ENCODE peak calls at places on chromosomes 2 and 18, in six cellular contexts. O, U, X, T, A and D are unnamed samples.

GRCh38 chr2:150409196-150409595 is 78.3 kb downstream of the RND3 start:
- DNase-seq in T (no peak), O (no peak), A (no peak), X (no peak), U (no peak), D (no peak)

GRCh38 chr18:23703057-23703986 is 14.1 kb downstream of the LAMA3 start:
- DNase-seq in T (no peak), X (peak; percentile 79), U (peak; percentile 68), O (no peak), A (no peak), D (peak; percentile 52)

GRCh38 chr2:178523596-178524134 is 43.4 kb downstream of the PLEKHA3 start:
- DNase-seq in X (peak; percentile 7), U (peak; percentile 14), T (no peak), O (no peak), A (no peak), D (peak; percentile 17)

GRCh38 chr2:17857016-17857415 is 21.5 kb upstream of the KCNS3 start:
- DNase-seq in O (no peak), T (no peak), A (no peak), X (peak; percentile 18), U (peak; percentile 20), D (no peak)

GRCh38 chr18:51621103-51621969 is 423.9 kb upstream of the MEX3C start:
- DNase-seq in O (peak; percentile 81), U (peak; percentile 18), A (peak; percentile 33), X (no peak), T (peak; percentile 58), D (peak; percentile 77)

GRCh38 chr2:3418766-3419165 is 39.3 kb downstream of the TRAPPC12 start:
- DNase-seq in U (no peak), X (no peak), O (no peak), A (no peak), T (no peak), D (no peak)

GRCh38 chr2:15142069-15142689 is 419.0 kb downstream of the NBAS start:
- DNase-seq in O (no peak), X (peak; percentile 8), A (no peak), U (peak; percentile 6), T (no peak), D (peak; percentile 90)

GRCh38 chr2:219919506-219919905 is 292.1 kb downstream of the SLC4A3 start:
- DNase-seq in U (no peak), X (no peak), O (no peak), A (no peak), T (no peak), D (no peak)

GRCh38 chr2:238998775-238999174 is 150.9 kb downstream of the TWIST2 start:
- DNase-seq in U (no peak), T (no peak), X (no peak), O (no peak), A (no peak), D (no peak)

GRCh38 chr2:73268831-73269685 is 15.2 kb downstream of the FBXO41 start:
- DNase-seq in U (no peak), O (no peak), A (peak; percentile 51), X (peak; percentile 11), T (peak; percentile 88), D (peak; percentile 82)

GRCh38 chr2:240999873-241000541 is 1.6 kb downstream of the SNED1 start:
- DNase-seq in A (no peak), O (no peak), U (no peak), X (no peak), T (no peak), D (no peak)

GRCh38 chr2:164028764-164029534 is 293.1 kb upstream of the FIGN start:
- DNase-seq in T (no peak), A (no peak), U (peak; percentile 20), O (no peak), X (no peak), D (peak; percentile 27)

GRCh38 chr2:227497158-227497557 is 25.2 kb downstream of the AGFG1 start:
- DNase-seq in O (no peak), T (no peak), A (no peak), X (no peak), U (no peak), D (no peak)

GRCh38 chr2:45941758-45942738 is 290.6 kb downstream of the PRKCE start:
- DNase-seq in O (no peak), T (no peak), U (peak; percentile 45), X (peak; percentile 64), A (no peak), D (no peak)

GRCh38 chr2:131042161-131042775 is 51.0 kb downstream of the FAM168B start:
- DNase-seq in T (no peak), X (no peak), U (no peak), A (no peak), O (no peak), D (no peak)

GRCh38 chr2:196259507-196260481 is 88.4 kb upstream of the STK17B start:
- DNase-seq in U (peak; percentile 96), X (peak; percentile 94), T (no peak), A (no peak), O (no peak), D (peak; percentile 69)

GRCh38 chr2:232850039-232850438 is 20.0 kb upstream of the SNORC start:
- DNase-seq in U (no peak), O (no peak), X (no peak), A (no peak), T (no peak), D (no peak)

GRCh38 chr2:133326651-133327397 is 241.4 kb downstream of the NCKAP5 start:
- DNase-seq in O (no peak), A (no peak), T (no peak), U (peak; percentile 16), X (peak; percentile 98), D (peak; percentile 29)

GRCh38 chr2:40287201-40287600 is 164.7 kb downstream of the SLC8A1 start:
- DNase-seq in T (no peak), A (no peak), X (peak; percentile 65), O (no peak), U (no peak), D (no peak)

GRCh38 chr2:241762933-241763369 is 13.7 kb upstream of the GAL3ST2 start:
- DNase-seq in O (no peak), A (no peak), X (no peak), U (no peak), T (peak; percentile 14), D (no peak)

GRCh38 chr2:105647731-105648130 is 97.0 kb upstream of the NCK2 start:
- DNase-seq in U (no peak), X (no peak), O (no peak), T (no peak), A (no peak), D (no peak)

GRCh38 chr2:58731488-58731869 is 490.4 kb upstream of the FANCL start:
- DNase-seq in T (no peak), A (no peak), U (no peak), X (no peak), O (no peak), D (peak; percentile 26)

GRCh38 chr2:163711244-163711643 is 24.6 kb downstream of the FIGN start:
- DNase-seq in A (no peak), T (no peak), U (no peak), X (no peak), O (no peak), D (no peak)

GRCh38 chr2:192773044-192773443 is 578.3 kb upstream of the TMEFF2 start:
- DNase-seq in T (no peak), U (no peak), X (no peak), O (no peak), A (no peak), D (peak; percentile 2)

GRCh38 chr2:192775461-192776262 is 580.9 kb upstream of the TMEFF2 start:
- DNase-seq in X (no peak), U (no peak), A (no peak), T (no peak), O (no peak), D (peak; percentile 2)

GRCh38 chr2:192775011-192775410 is 580.3 kb upstream of the TMEFF2 start:
- DNase-seq in X (no peak), U (no peak), A (no peak), O (no peak), T (no peak), D (no peak)
- H2BK15ac ChIP-seq in X (no peak overlapping the region), U (no peak overlapping the region), A (no peak overlapping the region), O (no peak overlapping the region), T (no peak overlapping the region), D (no peak overlapping the region)

GRCh38 chr2:111057045-111057444 is 63.7 kb upstream of the BCL2L11 start:
- DNase-seq in A (no peak), O (no peak), U (no peak), T (no peak), X (no peak), D (no peak)

GRCh38 chr2:111054791-111055627 is 65.7 kb upstream of the BCL2L11 start:
- DNase-seq in U (no peak), A (no peak), X (no peak), T (no peak), O (peak; percentile 58), D (no peak)

GRCh38 chr2:111057721-111058120 is 63.0 kb upstream of the BCL2L11 start:
- DNase-seq in A (no peak), X (no peak), O (no peak), T (no peak), U (no peak), D (no peak)

GRCh38 chr2:111053825-111054490 is 66.8 kb upstream of the BCL2L11 start:
- DNase-seq in T (no peak), X (no peak), O (no peak), U (no peak), A (no peak), D (no peak)

DNA sequence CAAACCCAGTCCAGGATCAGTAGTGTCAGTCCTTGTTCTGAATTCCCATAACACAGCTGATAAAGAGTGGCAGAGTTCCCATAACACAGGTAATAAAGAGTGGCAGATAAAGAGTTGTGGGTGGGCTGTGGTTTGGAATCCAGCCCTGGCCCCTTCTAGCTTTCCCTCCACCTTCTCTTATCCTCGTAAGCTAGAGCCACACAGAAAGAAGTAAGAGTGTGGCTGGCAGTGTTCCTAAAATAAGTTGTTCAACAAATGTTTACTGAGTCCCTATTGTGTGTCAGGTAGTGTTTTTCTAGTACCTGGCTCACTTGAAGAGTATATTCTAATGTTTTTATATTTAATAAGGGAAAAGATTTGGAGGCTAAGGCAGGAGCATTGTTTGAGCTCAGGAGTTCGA is 65.0 kb upstream of the BCL2L11 start:
- DNase-seq in X (no peak), U (no peak), O (no peak), T (no peak), A (no peak), D (no peak)
- H2BK15ac ChIP-seq in X (no peak overlapping the region), U (no peak overlapping the region), O (peak overlapping the region; percentile 3), T (no peak overlapping the region), A (no peak overlapping the region), D (no peak overlapping the region)

DNA sequence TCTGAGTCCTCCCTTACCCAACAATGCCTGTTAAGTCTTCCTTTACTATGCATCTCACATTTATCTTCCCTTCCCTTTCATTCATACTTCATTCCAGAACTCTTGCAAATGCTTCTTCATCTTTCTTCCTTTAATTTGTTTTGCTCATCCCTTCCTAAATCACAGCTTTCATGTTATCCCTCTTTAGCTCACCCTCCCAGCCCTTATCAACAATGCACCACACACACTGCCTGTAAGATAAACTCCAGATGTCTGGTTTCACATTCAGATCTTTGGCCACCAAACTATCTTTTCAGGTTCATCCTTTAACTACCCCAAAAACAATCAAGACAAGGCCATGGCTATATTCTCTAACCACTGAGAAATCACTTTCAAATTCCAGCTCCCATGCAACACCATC is 3.4 kb downstream of the CCDC93 start:
- DNase-seq in O (no peak), A (no peak), T (no peak), U (no peak), X (no peak), D (no peak)
- H2BK15ac ChIP-seq in O (no peak overlapping the region), A (no peak overlapping the region), T (no peak overlapping the region), U (no peak overlapping the region), X (no peak overlapping the region), D (no peak overlapping the region)

DNA sequence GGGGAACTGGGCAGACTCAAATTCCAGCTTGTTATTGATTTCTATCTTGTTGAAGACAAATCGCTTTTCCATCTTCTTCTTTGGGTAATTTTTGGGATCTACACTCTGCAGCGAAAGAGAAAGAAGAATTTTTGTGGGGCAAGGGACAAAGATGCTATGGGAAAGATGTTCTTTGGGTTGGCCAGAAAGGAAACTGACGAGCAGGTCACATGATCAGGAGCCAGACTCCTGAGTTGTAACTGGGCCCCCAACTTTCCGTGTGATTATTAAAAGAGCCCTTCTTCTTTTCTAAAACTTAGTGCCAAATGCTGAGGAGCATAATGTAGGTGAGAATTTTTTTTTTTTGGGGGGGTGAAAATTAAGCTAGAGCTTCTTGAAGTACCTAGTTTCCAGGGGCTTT is 6.1 kb downstream of the IL1B start:
- DNase-seq in A (no peak), O (no peak), X (no peak), U (no peak), T (no peak), D (no peak)
- H2BK15ac ChIP-seq in A (no peak overlapping the region), O (no peak overlapping the region), X (no peak overlapping the region), U (no peak overlapping the region), T (no peak overlapping the region), D (no peak overlapping the region)